ENCODE peak calls at places on chromosome 3, in ten cellular contexts. One of them, this sample, is unnamed.

GRCh38 chr3:84685467-84685866 is 273.3 kb upstream of the CADM2 start:
- DNase-seq in IMR-90: no peak
- DNase-seq in transverse colon: no peak
- DNase-seq in PC-3: no peak
- DNase-seq in ovary: no peak
- DNase-seq in HCT116: no peak
- DNase-seq in SJSA1: no peak
- DNase-seq in pancreas: no peak
- DNase-seq in A673: no peak
- DNase-seq in right lobe of liver: no peak
- DNase-seq in this sample: no peak

GRCh38 chr3:111509308-111509707 is 32.7 kb upstream of the CD96 start:
- DNase-seq in HCT116: no peak
- DNase-seq in pancreas: no peak
- DNase-seq in transverse colon: no peak
- DNase-seq in IMR-90: no peak
- DNase-seq in A673: no peak
- DNase-seq in ovary: no peak
- DNase-seq in SJSA1: no peak
- DNase-seq in right lobe of liver: no peak
- DNase-seq in PC-3: no peak
- DNase-seq in this sample: no peak

GRCh38 chr3:128457918-128458317 is 8.8 kb downstream of the DNAJB8 start:
- DNase-seq in HCT116: no peak
- DNase-seq in A673: no peak
- DNase-seq in IMR-90: no peak
- DNase-seq in pancreas: no peak
- DNase-seq in SJSA1: no peak
- DNase-seq in ovary: no peak
- DNase-seq in transverse colon: no peak
- DNase-seq in right lobe of liver: no peak
- DNase-seq in PC-3: no peak
- DNase-seq in this sample: no peak

GRCh38 chr3:134796313-134797079 is 1.4 kb downstream of the EPHB1 start:
- DNase-seq in SJSA1: no peak
- DNase-seq in IMR-90: no peak
- DNase-seq in A673: peak; percentile 24
- DNase-seq in pancreas: no peak
- DNase-seq in transverse colon: no peak
- DNase-seq in HCT116: no peak
- DNase-seq in right lobe of liver: no peak
- DNase-seq in ovary: no peak
- DNase-seq in PC-3: peak; percentile 1
- DNase-seq in this sample: no peak

GRCh38 chr3:193971268-193971751 is 164.6 kb upstream of the HES1 start:
- DNase-seq in ovary: no peak
- DNase-seq in A673: peak; percentile 28
- DNase-seq in pancreas: no peak
- DNase-seq in right lobe of liver: no peak
- DNase-seq in transverse colon: peak; percentile 81
- DNase-seq in IMR-90: no peak
- DNase-seq in HCT116: no peak
- DNase-seq in PC-3: peak; percentile 81
- DNase-seq in SJSA1: peak; percentile 70
- DNase-seq in this sample: no peak

GRCh38 chr3:34078418-34078817 is 280.0 kb downstream of the PDCD6IP start:
- DNase-seq in SJSA1: no peak
- DNase-seq in IMR-90: no peak
- DNase-seq in PC-3: no peak
- DNase-seq in HCT116: no peak
- DNase-seq in right lobe of liver: no peak
- DNase-seq in transverse colon: no peak
- DNase-seq in A673: no peak
- DNase-seq in ovary: no peak
- DNase-seq in pancreas: no peak
- DNase-seq in this sample: no peak

GRCh38 chr3:4949659-4950058 is 29.6 kb upstream of the BHLHE40 start:
- DNase-seq in PC-3: no peak
- DNase-seq in right lobe of liver: no peak
- DNase-seq in SJSA1: no peak
- DNase-seq in A673: no peak
- DNase-seq in transverse colon: no peak
- DNase-seq in IMR-90: no peak
- DNase-seq in pancreas: no peak
- DNase-seq in ovary: no peak
- DNase-seq in HCT116: no peak
- DNase-seq in this sample: no peak

GRCh38 chr3:70871909-70872656 is 559.6 kb upstream of the MDFIC2 start:
- DNase-seq in right lobe of liver: no peak
- DNase-seq in PC-3: peak; percentile 35
- DNase-seq in pancreas: no peak
- DNase-seq in HCT116: no peak
- DNase-seq in A673: no peak
- DNase-seq in IMR-90: peak; percentile 93
- DNase-seq in transverse colon: no peak
- DNase-seq in ovary: no peak
- DNase-seq in SJSA1: no peak
- DNase-seq in this sample: no peak

GRCh38 chr3:62370112-62371031 is 3.0 kb downstream of the FEZF2 start:
- DNase-seq in ovary: no peak
- DNase-seq in SJSA1: no peak
- DNase-seq in HCT116: no peak
- DNase-seq in A673: no peak
- DNase-seq in transverse colon: no peak
- DNase-seq in pancreas: no peak
- DNase-seq in right lobe of liver: no peak
- DNase-seq in IMR-90: no peak
- DNase-seq in PC-3: no peak
- DNase-seq in this sample: no peak

GRCh38 chr3:32413845-32414526 is 22.3 kb downstream of the CMTM7 start:
- DNase-seq in SJSA1: no peak
- DNase-seq in transverse colon: no peak
- DNase-seq in ovary: no peak
- DNase-seq in A673: no peak
- DNase-seq in HCT116: no peak
- DNase-seq in right lobe of liver: no peak
- DNase-seq in pancreas: no peak
- DNase-seq in IMR-90: no peak
- DNase-seq in PC-3: no peak
- DNase-seq in this sample: no peak

GRCh38 chr3:12955651-12956315 is 114.4 kb upstream of the RPL32 start:
- DNase-seq in transverse colon: no peak
- DNase-seq in SJSA1: no peak
- DNase-seq in ovary: no peak
- DNase-seq in PC-3: no peak
- DNase-seq in HCT116: no peak
- DNase-seq in A673: no peak
- DNase-seq in IMR-90: no peak
- DNase-seq in right lobe of liver: no peak
- DNase-seq in pancreas: no peak
- DNase-seq in this sample: no peak
- H3K4me1 ChIP-seq in transverse colon: peaks cover 19% of the 10 kb centered on the region
- H3K4me1 ChIP-seq in SJSA1: no peaks in the 10 kb centered on the region
- H3K4me1 ChIP-seq in ovary: peaks cover 50% of the 10 kb centered on the region
- H3K4me1 ChIP-seq in PC-3: no peaks in the 10 kb centered on the region
- H3K4me1 ChIP-seq in HCT116: no peaks in the 10 kb centered on the region
- H3K4me1 ChIP-seq in A673: peaks cover 18% of the 10 kb centered on the region
- H3K4me1 ChIP-seq in IMR-90: peaks cover 9% of the 10 kb centered on the region
- H3K4me1 ChIP-seq in right lobe of liver: peaks cover 12% of the 10 kb centered on the region
- H3K4me1 ChIP-seq in pancreas: peaks cover 13% of the 10 kb centered on the region
- H3K4me1 ChIP-seq in this sample: no peaks in the 10 kb centered on the region

GRCh38 chr3:192958219-192958872 is 40.7 kb upstream of the MB21D2 start:
- DNase-seq in SJSA1: no peak
- DNase-seq in IMR-90: no peak
- DNase-seq in HCT116: no peak
- DNase-seq in right lobe of liver: no peak
- DNase-seq in ovary: no peak
- DNase-seq in PC-3: no peak
- DNase-seq in transverse colon: no peak
- DNase-seq in pancreas: no peak
- DNase-seq in A673: no peak
- DNase-seq in this sample: no peak
- H3K27ac ChIP-seq in SJSA1: no peak overlapping the region
- H3K27ac ChIP-seq in IMR-90: no peak overlapping the region
- H3K27ac ChIP-seq in HCT116: no peak overlapping the region
- H3K27ac ChIP-seq in right lobe of liver: no peak overlapping the region
- H3K27ac ChIP-seq in ovary: no peak overlapping the region
- H3K27ac ChIP-seq in PC-3: peak overlapping the region; percentile 34
- H3K27ac ChIP-seq in transverse colon: no peak overlapping the region
- H3K27ac ChIP-seq in pancreas: no peak overlapping the region
- H3K27ac ChIP-seq in A673: no peak overlapping the region
- H3K27ac ChIP-seq in this sample: peak overlapping the region; percentile 86

GRCh38 chr3:150757364-150757763 is 5.6 kb downstream of the SIAH2 start:
- DNase-seq in ovary: no peak
- DNase-seq in PC-3: no peak
- DNase-seq in SJSA1: no peak
- DNase-seq in right lobe of liver: no peak
- DNase-seq in transverse colon: no peak
- DNase-seq in pancreas: no peak
- DNase-seq in IMR-90: no peak
- DNase-seq in HCT116: no peak
- DNase-seq in A673: no peak
- DNase-seq in this sample: no peak

GRCh38 chr3:150757768-150758167 is 5.2 kb downstream of the SIAH2 start:
- DNase-seq in A673: no peak
- DNase-seq in HCT116: no peak
- DNase-seq in PC-3: no peak
- DNase-seq in IMR-90: no peak
- DNase-seq in SJSA1: no peak
- DNase-seq in transverse colon: no peak
- DNase-seq in pancreas: no peak
- DNase-seq in right lobe of liver: no peak
- DNase-seq in ovary: no peak
- DNase-seq in this sample: no peak

GRCh38 chr3:150755902-150756301 is 7.1 kb downstream of the SIAH2 start:
- DNase-seq in pancreas: no peak
- DNase-seq in ovary: no peak
- DNase-seq in A673: no peak
- DNase-seq in transverse colon: no peak
- DNase-seq in right lobe of liver: no peak
- DNase-seq in SJSA1: no peak
- DNase-seq in HCT116: no peak
- DNase-seq in IMR-90: no peak
- DNase-seq in PC-3: no peak
- DNase-seq in this sample: no peak

GRCh38 chr3:150756491-150757059 is 6.4 kb downstream of the SIAH2 start:
- DNase-seq in ovary: no peak
- DNase-seq in HCT116: no peak
- DNase-seq in pancreas: no peak
- DNase-seq in PC-3: no peak
- DNase-seq in IMR-90: no peak
- DNase-seq in transverse colon: peak; percentile 45
- DNase-seq in A673: no peak
- DNase-seq in right lobe of liver: no peak
- DNase-seq in SJSA1: no peak
- DNase-seq in this sample: no peak

GRCh38 chr3:150754896-150755295 is 8.1 kb downstream of the SIAH2 start:
- DNase-seq in HCT116: no peak
- DNase-seq in transverse colon: no peak
- DNase-seq in ovary: no peak
- DNase-seq in IMR-90: no peak
- DNase-seq in SJSA1: no peak
- DNase-seq in pancreas: no peak
- DNase-seq in right lobe of liver: no peak
- DNase-seq in PC-3: no peak
- DNase-seq in A673: no peak
- DNase-seq in this sample: no peak
- H3K4me1 ChIP-seq in HCT116: no peaks in the 10 kb centered on the region
- H3K4me1 ChIP-seq in transverse colon: peaks cover 72% of the 10 kb centered on the region
- H3K4me1 ChIP-seq in ovary: peaks cover 37% of the 10 kb centered on the region
- H3K4me1 ChIP-seq in IMR-90: peaks cover 12% of the 10 kb centered on the region
- H3K4me1 ChIP-seq in SJSA1: no peaks in the 10 kb centered on the region
- H3K4me1 ChIP-seq in pancreas: peaks cover 18% of the 10 kb centered on the region
- H3K4me1 ChIP-seq in right lobe of liver: no peaks in the 10 kb centered on the region
- H3K4me1 ChIP-seq in PC-3: peaks cover 29% of the 10 kb centered on the region
- H3K4me1 ChIP-seq in A673: peaks cover 56% of the 10 kb centered on the region
- H3K4me1 ChIP-seq in this sample: peaks cover 18% of the 10 kb centered on the region

GRCh38 chr3:46300461-46300789 is 53.5 kb upstream of the CCR2 start:
- DNase-seq in PC-3: no peak
- DNase-seq in HCT116: no peak
- DNase-seq in A673: no peak
- DNase-seq in SJSA1: no peak
- DNase-seq in right lobe of liver: no peak
- DNase-seq in pancreas: no peak
- DNase-seq in ovary: no peak
- DNase-seq in IMR-90: no peak
- DNase-seq in transverse colon: no peak
- DNase-seq in this sample: no peak

GRCh38 chr3:46299608-46300460 is 54.1 kb upstream of the CCR2 start:
- DNase-seq in A673: no peak
- DNase-seq in PC-3: peak; percentile 46
- DNase-seq in right lobe of liver: no peak
- DNase-seq in pancreas: no peak
- DNase-seq in SJSA1: no peak
- DNase-seq in transverse colon: no peak
- DNase-seq in HCT116: no peak
- DNase-seq in ovary: no peak
- DNase-seq in IMR-90: no peak
- DNase-seq in this sample: no peak

GRCh38 chr3:46298871-46299607 is 54.9 kb upstream of the CCR2 start:
- DNase-seq in IMR-90: no peak
- DNase-seq in ovary: no peak
- DNase-seq in transverse colon: no peak
- DNase-seq in pancreas: no peak
- DNase-seq in A673: no peak
- DNase-seq in right lobe of liver: no peak
- DNase-seq in HCT116: no peak
- DNase-seq in PC-3: no peak
- DNase-seq in SJSA1: no peak
- DNase-seq in this sample: no peak

GRCh38 chr3:46296826-46297225 is 54.6 kb downstream of the CCR3 start:
- DNase-seq in HCT116: no peak
- DNase-seq in right lobe of liver: no peak
- DNase-seq in pancreas: no peak
- DNase-seq in transverse colon: no peak
- DNase-seq in SJSA1: no peak
- DNase-seq in PC-3: no peak
- DNase-seq in IMR-90: no peak
- DNase-seq in ovary: no peak
- DNase-seq in A673: no peak
- DNase-seq in this sample: no peak

DNA sequence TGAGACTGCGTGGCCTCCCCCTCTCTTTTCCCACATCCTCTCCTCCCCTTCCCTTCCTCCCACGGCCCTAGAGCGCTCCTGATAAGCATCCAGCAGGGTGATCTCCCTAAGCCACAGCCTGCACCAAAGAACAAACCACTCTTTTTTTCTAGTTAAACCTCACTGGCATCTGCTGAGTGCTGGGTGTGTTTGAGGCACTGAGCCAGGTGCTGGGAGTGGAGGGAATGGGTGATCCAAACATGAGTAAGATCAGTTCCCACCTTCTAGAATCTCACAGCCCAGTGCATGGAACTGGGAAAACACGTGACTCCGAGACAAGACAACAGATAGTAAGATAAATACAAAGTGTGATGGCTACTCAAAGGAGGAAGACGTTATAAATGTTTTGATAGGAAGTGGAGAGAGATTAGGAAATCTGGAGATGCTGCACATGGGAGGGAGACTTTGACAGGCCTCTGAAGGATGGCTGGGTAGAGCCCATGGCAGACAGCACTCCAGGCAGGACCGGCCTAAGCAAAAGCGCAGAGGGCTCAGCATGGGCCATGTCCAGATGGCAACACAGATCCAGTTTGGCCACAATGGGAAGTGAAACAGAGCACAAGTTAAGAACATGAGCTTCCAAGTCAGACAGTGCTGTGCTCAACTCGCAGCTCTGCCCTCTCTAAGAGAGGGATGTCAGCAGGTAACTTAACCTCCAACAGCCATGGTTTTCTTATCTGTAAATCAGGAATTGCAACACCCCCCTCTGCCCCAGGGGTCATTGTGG is 55.6 kb downstream of the CCR3 start:
- DNase-seq in SJSA1: no peak
- DNase-seq in IMR-90: no peak
- DNase-seq in ovary: no peak
- DNase-seq in A673: no peak
- DNase-seq in PC-3: peak; percentile 74
- DNase-seq in right lobe of liver: no peak
- DNase-seq in HCT116: no peak
- DNase-seq in transverse colon: peak; percentile 49
- DNase-seq in pancreas: no peak
- DNase-seq in this sample: no peak
- H3K27ac ChIP-seq in SJSA1: no peak overlapping the region
- H3K27ac ChIP-seq in IMR-90: no peak overlapping the region
- H3K27ac ChIP-seq in ovary: no peak overlapping the region
- H3K27ac ChIP-seq in A673: no peak overlapping the region
- H3K27ac ChIP-seq in PC-3: no peak overlapping the region
- H3K27ac ChIP-seq in right lobe of liver: no peak overlapping the region
- H3K27ac ChIP-seq in HCT116: no peak overlapping the region
- H3K27ac ChIP-seq in transverse colon: peak overlapping the region; percentile 25
- H3K27ac ChIP-seq in pancreas: no peak overlapping the region
- H3K27ac ChIP-seq in this sample: no peak overlapping the region